ENCODE peak calls at places on chromosomes 16 and 17, in nine cellular contexts. D, N, T, X, Y, J, K, F and E are unnamed samples.
A peak's percentile ranks its signal among the peaks of the same experiment; 100 is the strongest.

GRCh38 chr16:23258919-23259237 is 43.2 kb upstream of the SCNN1B start:
- DNase-seq in D (no peak), N (no peak), T (no peak), X (no peak), Y (no peak), J (no peak), K (no peak), F (no peak), E (no peak)

GRCh38 chr17:18993876-18994275 is 10.7 kb downstream of the FAM83G start:
- DNase-seq in D (no peak), N (no peak), T (no peak), X (no peak), Y (no peak), J (peak; percentile 70), K (no peak), F (no peak), E (no peak)

GRCh38 chr17:58325289-58325726 is 3.3 kb downstream of the TSPOAP1 start:
- DNase-seq in D (peak; percentile 57), N (no peak), T (no peak), X (peak; percentile 83), Y (no peak), J (no peak), K (no peak), F (no peak), E (no peak)

GRCh38 chr17:40936437-40936971 is 942 bp downstream of the KRT23 start:
- DNase-seq in D (no peak), N (no peak), T (no peak), X (no peak), Y (no peak), J (no peak), K (no peak), F (no peak), E (no peak)

GRCh38 chr16:12902511-12903324 is 1.3 kb downstream of the SHISA9 start:
- DNase-seq in D (no peak), N (peak; percentile 14), T (no peak), X (no peak), Y (no peak), J (no peak), K (no peak), F (no peak), E (no peak)

GRCh38 chr16:11329080-11329491 is 16.2 kb upstream of the RMI2 start:
- DNase-seq in D (no peak), N (no peak), T (no peak), X (peak; percentile 6), Y (no peak), J (peak; percentile 74), K (no peak), F (no peak), E (peak; percentile 27)

GRCh38 chr16:76059186-76059585 is 218.0 kb upstream of the CNTNAP4 start:
- DNase-seq in D (no peak), N (peak; percentile 45), T (no peak), X (no peak), Y (no peak), J (no peak), K (no peak), F (no peak), E (peak; percentile 88)

GRCh38 chr16:4059969-4060368 is 56.3 kb downstream of the ADCY9 start:
- DNase-seq in D (peak; percentile 27), N (no peak), T (no peak), X (no peak), Y (peak; percentile 24), J (no peak), K (no peak), F (no peak), E (no peak)

GRCh38 chr16:75197522-75198134 is 9.3 kb downstream of the CTRB2 start:
- DNase-seq in D (no peak), N (no peak), T (peak; percentile 25), X (peak; percentile 24), Y (no peak), J (no peak), K (no peak), F (no peak), E (peak; percentile 21)

GRCh38 chr16:10078541-10078949 is 103.7 kb downstream of the GRIN2A start:
- DNase-seq in D (no peak), N (peak; percentile 85), T (no peak), X (no peak), Y (no peak), J (no peak), K (no peak), F (no peak), E (peak; percentile 10)

GRCh38 chr17:52824542-52824941 is 666.0 kb upstream of the CA10 start:
- DNase-seq in D (no peak), N (no peak), T (no peak), X (no peak), Y (no peak), J (no peak), K (no peak), F (no peak), E (no peak)

GRCh38 chr17:7858487-7858832 is 657 bp downstream of the CYB5D1 start:
- DNase-seq in D (no peak), N (peak; percentile 50), T (no peak), X (peak; percentile 86), Y (peak; percentile 70), J (peak; percentile 79), K (no peak), F (peak; percentile 43), E (no peak)

GRCh38 chr16:4064950-4065352 is 51.3 kb downstream of the ADCY9 start:
- DNase-seq in D (peak; percentile 68), N (no peak), T (no peak), X (no peak), Y (no peak), J (no peak), K (peak; percentile 4), F (no peak), E (no peak)

GRCh38 chr17:59238904-59239303 is 18.6 kb downstream of the GDPD1 start:
- DNase-seq in D (no peak), N (no peak), T (no peak), X (no peak), Y (no peak), J (no peak), K (no peak), F (no peak), E (no peak)

GRCh38 chr17:44924107-44924544 is 8.8 kb upstream of the GFAP start:
- DNase-seq in D (no peak), N (no peak), T (no peak), X (no peak), Y (no peak), J (no peak), K (no peak), F (no peak), E (no peak)

GRCh38 chr17:29826045-29826692 is 103.9 kb downstream of the SSH2 start:
- DNase-seq in D (no peak), N (no peak), T (no peak), X (no peak), Y (no peak), J (no peak), K (no peak), F (no peak), E (no peak)

GRCh38 chr16:52611817-52612673 is 65.1 kb upstream of the TOX3 start:
- DNase-seq in D (no peak), N (no peak), T (no peak), X (no peak), Y (no peak), J (no peak), K (no peak), F (no peak), E (no peak)

GRCh38 chr16:48498761-48499600 is 111.0 kb downstream of the N4BP1 start:
- DNase-seq in D (no peak), N (no peak), T (peak; percentile 15), X (peak; percentile 49), Y (no peak), J (peak; percentile 50), K (no peak), F (no peak), E (no peak)

GRCh38 chr16:79601978-79602609 is 1.6 kb upstream of the MAF start:
- DNase-seq in D (peak; percentile 88), N (peak; percentile 75), T (peak; percentile 47), X (peak; percentile 90), Y (peak; percentile 86), J (peak; percentile 88), K (peak; percentile 76), F (peak; percentile 64), E (peak; percentile 64)

GRCh38 chr16:17223576-17223975 is 247.2 kb downstream of the XYLT1 start:
- DNase-seq in D (no peak), N (no peak), T (no peak), X (no peak), Y (no peak), J (no peak), K (no peak), F (no peak), E (no peak)

GRCh38 chr17:65243838-65244237 is 106.7 kb downstream of the RGS9 start:
- DNase-seq in D (no peak), N (peak; percentile 72), T (no peak), X (no peak), Y (peak; percentile 49), J (no peak), K (no peak), F (no peak), E (peak; percentile 82)

GRCh38 chr16:9665851-9666271 is 516.4 kb downstream of the GRIN2A start:
- DNase-seq in D (no peak), N (no peak), T (no peak), X (no peak), Y (no peak), J (no peak), K (no peak), F (no peak), E (peak; percentile 2)

GRCh38 chr16:50263060-50263909 is 3.1 kb upstream of the ADCY7 start:
- DNase-seq in D (no peak), N (no peak), T (no peak), X (peak; percentile 64), Y (no peak), J (no peak), K (no peak), F (peak; percentile 72), E (no peak)

GRCh38 chr17:3378321-3378720 is 7.8 kb downstream of the OR3A2 start:
- DNase-seq in D (no peak), N (no peak), T (no peak), X (no peak), Y (no peak), J (no peak), K (no peak), F (no peak), E (no peak)

GRCh38 chr17:74671031-74671771 is 41.5 kb downstream of the CD300LF start:
- DNase-seq in D (peak; percentile 86), N (peak; percentile 87), T (peak; percentile 44), X (peak; percentile 94), Y (peak; percentile 90), J (peak; percentile 74), K (peak; percentile 62), F (peak; percentile 63), E (peak; percentile 68)

GRCh38 chr16:17474037-17474436 is 3.3 kb upstream of the XYLT1 start:
- DNase-seq in D (peak; percentile 38), N (no peak), T (no peak), X (no peak), Y (no peak), J (no peak), K (no peak), F (no peak), E (no peak)

GRCh38 chr17:44108440-44109311 is 14.8 kb downstream of the HDAC5 start:
- DNase-seq in D (no peak), N (peak; percentile 90), T (no peak), X (peak; percentile 97), Y (no peak), J (peak; percentile 99), K (no peak), F (peak; percentile 76), E (peak; percentile 91)

GRCh38 chr16:30535106-30535776 is 583 bp upstream of the ZNF747 start:
- DNase-seq in D (no peak), N (peak; percentile 31), T (no peak), X (no peak), Y (no peak), J (no peak), K (no peak), F (no peak), E (no peak)

GRCh38 chr17:68320311-68320865 is 29.1 kb downstream of the ARSG start:
- DNase-seq in D (no peak), N (no peak), T (no peak), X (no peak), Y (no peak), J (no peak), K (no peak), F (no peak), E (no peak)

GRCh38 chr16:2900526-2901075 is 11.1 kb upstream of the FLYWCH1 start:
- DNase-seq in D (no peak), N (no peak), T (no peak), X (no peak), Y (no peak), J (no peak), K (no peak), F (no peak), E (no peak)

GRCh38 chr17:33438136-33438535 is 145.0 kb upstream of the ASIC2 start:
- DNase-seq in D (no peak), N (no peak), T (peak; percentile 35), X (no peak), Y (no peak), J (peak; percentile 82), K (no peak), F (no peak), E (no peak)